ENCODE peak calls at places on chromosomes 4 and X, in six cellular contexts. M is adrenal gland, W is HAP-1, S is H9, A is mammary epithelial cell, F is tibial nerve. J is an unnamed sample. For H3K4me1, the result is how much of the 10 kb centered on the place peaks cover.

GRCh38 chr4:6225469-6225868 is 25.1 kb upstream of the JAKMIP1 start:
- DNase-seq in M (no peak), W (peak), S (peak), A (peak), F (no peak), J (peak)

GRCh38 chrX:30373479-30373878 is 64.3 kb upstream of the NR0B1 start:
- DNase-seq in M (no peak), W (no peak), S (no peak), A (no peak), F (no peak), J (no peak)

GRCh38 chr4:2828758-2829181 is 14.9 kb upstream of the ADD1 start:
- DNase-seq in M (no peak), W (no peak), S (no peak), A (no peak), F (no peak), J (no peak)

GRCh38 chr4:112519689-112520597 is 4.0 kb upstream of the NEUROG2 start:
- DNase-seq in M (no peak), W (no peak), S (peak), A (no peak), F (no peak), J (peak)

GRCh38 chrX:17376381-17377046 is 1.5 kb downstream of the NHS start:
- DNase-seq in M (peak), W (no peak), S (no peak), A (peak), F (no peak), J (peak)

GRCh38 chrX:9340619-9341304 is 124.1 kb upstream of the TBL1X start:
- DNase-seq in M (peak), W (peak), S (peak), A (no peak), F (no peak), J (peak)

GRCh38 chrX:11591712-11592351 is 73.9 kb downstream of the ARHGAP6 start:
- DNase-seq in M (no peak), W (no peak), S (no peak), A (no peak), F (no peak), J (no peak)

GRCh38 chrX:67922950-67923349 is 379.1 kb downstream of the AR start:
- DNase-seq in M (no peak), W (no peak), S (no peak), A (no peak), F (no peak), J (no peak)

GRCh38 chr4:83170952-83171399 is 56.4 kb upstream of the PLAC8 start:
- DNase-seq in M (no peak), W (no peak), S (peak), A (peak), F (no peak), J (no peak)

GRCh38 chr4:2796261-2797187 is 3.6 kb downstream of the SH3BP2 start:
- DNase-seq in M (peak), W (peak), S (no peak), A (peak), F (peak), J (no peak)

GRCh38 chr4:59400334-59400733 is 1799.8 kb upstream of the ADGRL3 start:
- DNase-seq in M (no peak), W (no peak), S (no peak), A (no peak), F (no peak), J (no peak)

GRCh38 chrX:152897216-152898144 is at the start of gene ZNF185:
- DNase-seq in M (peak), W (peak), S (peak), A (no peak), F (no peak), J (peak)

GRCh38 chrX:771536-771935 is 140.9 kb downstream of the SHOX start:
- DNase-seq in M (no peak), W (no peak), S (no peak), A (no peak), F (no peak), J (no peak)

GRCh38 chr4:140090215-140090731 is 63.7 kb downstream of the MAML3 start:
- DNase-seq in M (no peak), W (no peak), S (no peak), A (peak), F (no peak), J (no peak)

GRCh38 chr4:140091305-140091704 is 62.7 kb downstream of the MAML3 start:
- DNase-seq in M (no peak), W (no peak), S (no peak), A (no peak), F (no peak), J (no peak)

GRCh38 chr4:140085924-140086323 is 68.1 kb downstream of the MAML3 start:
- DNase-seq in M (no peak), W (no peak), S (no peak), A (no peak), F (no peak), J (no peak)

GRCh38 chr4:140089216-140089615 is 64.8 kb downstream of the MAML3 start:
- DNase-seq in M (no peak), W (no peak), S (no peak), A (no peak), F (no peak), J (no peak)

GRCh38 chr4:140088317-140088967 is 65.5 kb downstream of the MAML3 start:
- DNase-seq in M (no peak), W (no peak), S (no peak), A (no peak), F (no peak), J (no peak)
- H3K4me1 ChIP-seq in M (half or more), W (under half), S (under half), A (under half), F (under half), J (under half)

GRCh38 chr4:7980036-7980435 is 40.4 kb upstream of the AFAP1 start:
- DNase-seq in M (no peak), W (no peak), S (no peak), A (no peak), F (no peak), J (no peak)
- H3K4me1 ChIP-seq in M (under half), W (under half), S (under half), A (under half), F (under half), J (under half)

GRCh38 chr4:36326610-36327009 is 45.2 kb downstream of the DTHD1 start:
- DNase-seq in M (no peak), W (no peak), S (no peak), A (peak), F (no peak), J (no peak)

GRCh38 chr4:36323801-36324419 is 42.5 kb downstream of the DTHD1 start:
- DNase-seq in M (no peak), W (no peak), S (no peak), A (no peak), F (no peak), J (no peak)

GRCh38 chr4:36324808-36325207 is 43.4 kb downstream of the DTHD1 start:
- DNase-seq in M (no peak), W (no peak), S (no peak), A (no peak), F (no peak), J (no peak)

GRCh38 chr4:36325916-36326315 is 44.5 kb downstream of the DTHD1 start:
- DNase-seq in M (no peak), W (no peak), S (no peak), A (no peak), F (no peak), J (no peak)

GRCh38 chr4:36325499-36325898 is 44.1 kb downstream of the DTHD1 start:
- DNase-seq in M (no peak), W (no peak), S (no peak), A (no peak), F (no peak), J (no peak)
- H3K4me1 ChIP-seq in M (under half), W (under half), S (under half), A (under half), F (under half), J (under half)

GRCh38 chrX:2707334-2707760 is 16.3 kb downstream of the CD99 start:
- DNase-seq in M (peak), W (no peak), S (peak), A (peak), F (peak), J (peak)

GRCh38 chrX:2710496-2710895 is 19.4 kb downstream of the CD99 start:
- DNase-seq in M (no peak), W (peak), S (no peak), A (peak), F (no peak), J (no peak)

GRCh38 chrX:2710041-2710471 is 19.0 kb downstream of the CD99 start:
- DNase-seq in M (peak), W (peak), S (no peak), A (peak), F (no peak), J (peak)

GRCh38 chrX:2708016-2708415 is 16.9 kb downstream of the CD99 start:
- DNase-seq in M (no peak), W (no peak), S (no peak), A (peak), F (no peak), J (peak)

GRCh38 chrX:2708601-2709200 is 17.6 kb downstream of the CD99 start:
- DNase-seq in M (no peak), W (no peak), S (no peak), A (no peak), F (no peak), J (no peak)
- H3K4me1 ChIP-seq in M (under half), W (under half), S (under half), A (under half), F (half or more), J (under half)

GRCh38 chr4:10116625-10117423 is at the start of gene WDR1:
- DNase-seq in M (peak), W (peak), S (peak), A (peak), F (peak), J (peak)
- H3K4me1 ChIP-seq in M (under half), W (under half), S (under half), A (under half), F (under half), J (under half)

GRCh38 chr4:184102927-184103326 is 114.7 kb downstream of the ENPP6 start:
- DNase-seq in M (no peak), W (no peak), S (no peak), A (no peak), F (no peak), J (no peak)

GRCh38 chr4:184101711-184102110 is 116.0 kb downstream of the ENPP6 start:
- DNase-seq in M (no peak), W (no peak), S (no peak), A (no peak), F (no peak), J (no peak)

GRCh38 chr4:184102488-184102887 is 115.2 kb downstream of the ENPP6 start:
- DNase-seq in M (no peak), W (no peak), S (peak), A (no peak), F (no peak), J (peak)

GRCh38 chr4:184104419-184105101 is 113.1 kb downstream of the ENPP6 start:
- DNase-seq in M (no peak), W (no peak), S (no peak), A (no peak), F (no peak), J (no peak)

GRCh38 chr4:184103755-184104367 is 113.8 kb downstream of the ENPP6 start:
- DNase-seq in M (no peak), W (no peak), S (no peak), A (no peak), F (no peak), J (peak)
- H3K4me1 ChIP-seq in M (under half), W (under half), S (under half), A (under half), F (under half), J (under half)

GRCh38 chr4:150252741-150253140 is 174.5 kb downstream of the DCLK2 start:
- DNase-seq in M (no peak), W (no peak), S (no peak), A (no peak), F (no peak), J (no peak)

GRCh38 chr4:150255610-150256580 is 177.7 kb downstream of the DCLK2 start:
- DNase-seq in M (no peak), W (no peak), S (no peak), A (no peak), F (no peak), J (no peak)

GRCh38 chr4:150252306-150252705 is 174.1 kb downstream of the DCLK2 start:
- DNase-seq in M (no peak), W (no peak), S (no peak), A (no peak), F (no peak), J (no peak)

GRCh38 chr4:150253416-150253815 is 175.2 kb downstream of the DCLK2 start:
- DNase-seq in M (no peak), W (no peak), S (no peak), A (no peak), F (no peak), J (no peak)

GRCh38 chr4:150253965-150254364 is 175.7 kb downstream of the DCLK2 start:
- DNase-seq in M (no peak), W (no peak), S (no peak), A (no peak), F (no peak), J (no peak)
- H3K4me1 ChIP-seq in M (under half), W (under half), S (under half), A (under half), F (under half), J (under half)

GRCh38 chr4:88592600-88593448 is 544 bp downstream of the HERC3 start:
- DNase-seq in M (peak), W (peak), S (peak), A (peak), F (peak), J (peak)

GRCh38 chr4:88599714-88600113 is 7.4 kb downstream of the HERC3 start:
- DNase-seq in M (no peak), W (no peak), S (no peak), A (no peak), F (no peak), J (no peak)

GRCh38 chr4:88600129-88600849 is 8.0 kb downstream of the HERC3 start:
- DNase-seq in M (no peak), W (no peak), S (no peak), A (peak), F (no peak), J (no peak)

GRCh38 chr4:88599298-88599697 is 7.0 kb downstream of the HERC3 start:
- DNase-seq in M (no peak), W (no peak), S (no peak), A (peak), F (no peak), J (no peak)

DNA sequence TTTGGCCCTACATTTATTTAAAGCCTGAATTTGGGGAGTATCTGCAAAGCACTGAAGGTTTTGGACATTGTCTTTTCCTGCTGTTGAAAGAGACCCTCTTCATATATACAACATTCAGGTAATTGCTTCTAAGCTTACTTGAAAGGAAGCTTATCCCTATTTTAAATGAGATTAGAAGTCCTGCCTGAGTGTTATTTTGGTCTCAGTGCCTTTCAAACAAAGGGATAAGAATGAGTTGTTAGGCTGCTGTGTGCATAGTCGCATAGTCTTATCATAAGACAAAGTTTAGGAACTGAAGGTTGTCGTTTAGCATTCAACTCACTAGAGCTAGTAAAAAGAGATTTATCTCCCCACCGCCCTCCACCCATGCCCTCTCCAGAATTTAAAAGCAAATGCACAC is 5.7 kb downstream of the HERC3 start:
- DNase-seq in M (no peak), W (peak), S (no peak), A (no peak), F (no peak), J (no peak)
- H3K4me1 ChIP-seq in M (under half), W (under half), S (under half), A (under half), F (under half), J (under half)

J was measured in endodermal cell.